ENCODE peak calls at places on chromosomes 5 and 9, in six cellular contexts. One of them, this sample, is unnamed. For H3K36me3, the result is how much of the 10 kb centered on the place peaks cover.

GRCh38 chr9:92970467-92970923 is 23.2 kb downstream of the FGD3 start:
- DNase-seq in cardiac muscle cell: no peak
- DNase-seq in OCI-LY7: no peak
- DNase-seq in body of pancreas: no peak
- DNase-seq in pancreas: no peak
- DNase-seq in effector memory CD4-positive, alpha-beta T cell: no peak
- DNase-seq in this sample: no peak

GRCh38 chr5:93355691-93356090 is 225.3 kb downstream of the NR2F1-AS1 start:
- DNase-seq in OCI-LY7: no peak
- DNase-seq in body of pancreas: no peak
- DNase-seq in effector memory CD4-positive, alpha-beta T cell: no peak
- DNase-seq in cardiac muscle cell: no peak
- DNase-seq in pancreas: no peak
- DNase-seq in this sample: no peak

GRCh38 chr5:103260951-103261350 is 2.4 kb downstream of the MACIR start:
- DNase-seq in OCI-LY7: no peak
- DNase-seq in cardiac muscle cell: no peak
- DNase-seq in pancreas: no peak
- DNase-seq in effector memory CD4-positive, alpha-beta T cell: no peak
- DNase-seq in body of pancreas: no peak
- DNase-seq in this sample: no peak

GRCh38 chr5:149152317-149152746 is 11.0 kb downstream of the ABLIM3 start:
- DNase-seq in cardiac muscle cell: no peak
- DNase-seq in effector memory CD4-positive, alpha-beta T cell: no peak
- DNase-seq in OCI-LY7: no peak
- DNase-seq in body of pancreas: no peak
- DNase-seq in pancreas: no peak
- DNase-seq in this sample: no peak

GRCh38 chr9:32350682-32351081 is 33.8 kb upstream of the ACO1 start:
- DNase-seq in cardiac muscle cell: no peak
- DNase-seq in pancreas: no peak
- DNase-seq in OCI-LY7: peak
- DNase-seq in effector memory CD4-positive, alpha-beta T cell: no peak
- DNase-seq in body of pancreas: no peak
- DNase-seq in this sample: peak

GRCh38 chr9:96553070-96553469 is 66.6 kb downstream of the CDC14B start:
- DNase-seq in OCI-LY7: no peak
- DNase-seq in body of pancreas: no peak
- DNase-seq in pancreas: no peak
- DNase-seq in cardiac muscle cell: no peak
- DNase-seq in effector memory CD4-positive, alpha-beta T cell: no peak
- DNase-seq in this sample: no peak

GRCh38 chr5:30100148-30100547 is 1093.3 kb upstream of the CDH6 start:
- DNase-seq in OCI-LY7: no peak
- DNase-seq in pancreas: no peak
- DNase-seq in body of pancreas: no peak
- DNase-seq in cardiac muscle cell: no peak
- DNase-seq in effector memory CD4-positive, alpha-beta T cell: no peak
- DNase-seq in this sample: no peak

GRCh38 chr5:142151436-142152382 is 43.1 kb downstream of the NDFIP1 start:
- DNase-seq in OCI-LY7: peak
- DNase-seq in cardiac muscle cell: peak
- DNase-seq in body of pancreas: peak
- DNase-seq in pancreas: no peak
- DNase-seq in effector memory CD4-positive, alpha-beta T cell: no peak
- DNase-seq in this sample: peak

GRCh38 chr9:91060520-91061343 is 259.1 kb downstream of the SYK start:
- DNase-seq in cardiac muscle cell: no peak
- DNase-seq in effector memory CD4-positive, alpha-beta T cell: no peak
- DNase-seq in body of pancreas: peak
- DNase-seq in OCI-LY7: no peak
- DNase-seq in pancreas: no peak
- DNase-seq in this sample: no peak

GRCh38 chr5:33258553-33258952 is 182.2 kb upstream of the TARS1 start:
- DNase-seq in cardiac muscle cell: no peak
- DNase-seq in effector memory CD4-positive, alpha-beta T cell: no peak
- DNase-seq in pancreas: no peak
- DNase-seq in OCI-LY7: no peak
- DNase-seq in body of pancreas: no peak
- DNase-seq in this sample: no peak

GRCh38 chr5:84382363-84383295 is 2.1 kb downstream of the EDIL3 start:
- DNase-seq in effector memory CD4-positive, alpha-beta T cell: no peak
- DNase-seq in body of pancreas: peak
- DNase-seq in pancreas: no peak
- DNase-seq in cardiac muscle cell: peak
- DNase-seq in OCI-LY7: no peak
- DNase-seq in this sample: no peak

GRCh38 chr9:134489621-134490380 is 151.8 kb upstream of the COL5A1 start:
- DNase-seq in pancreas: no peak
- DNase-seq in cardiac muscle cell: no peak
- DNase-seq in OCI-LY7: no peak
- DNase-seq in effector memory CD4-positive, alpha-beta T cell: no peak
- DNase-seq in body of pancreas: peak
- DNase-seq in this sample: no peak

GRCh38 chr5:167916261-167916660 is 375.2 kb upstream of the WWC1 start:
- DNase-seq in OCI-LY7: no peak
- DNase-seq in effector memory CD4-positive, alpha-beta T cell: no peak
- DNase-seq in pancreas: no peak
- DNase-seq in cardiac muscle cell: no peak
- DNase-seq in body of pancreas: no peak
- DNase-seq in this sample: no peak

GRCh38 chr9:137955586-137955985 is 78.0 kb downstream of the CACNA1B start:
- DNase-seq in cardiac muscle cell: no peak
- DNase-seq in pancreas: no peak
- DNase-seq in OCI-LY7: no peak
- DNase-seq in effector memory CD4-positive, alpha-beta T cell: no peak
- DNase-seq in body of pancreas: no peak
- DNase-seq in this sample: no peak

GRCh38 chr9:137487454-137488329 is 28.6 kb upstream of the NSMF start:
- DNase-seq in effector memory CD4-positive, alpha-beta T cell: no peak
- DNase-seq in cardiac muscle cell: no peak
- DNase-seq in body of pancreas: peak
- DNase-seq in OCI-LY7: no peak
- DNase-seq in pancreas: peak
- DNase-seq in this sample: no peak

GRCh38 chr5:8068078-8068477 is 199.1 kb downstream of the MTRR start:
- DNase-seq in effector memory CD4-positive, alpha-beta T cell: no peak
- DNase-seq in pancreas: no peak
- DNase-seq in cardiac muscle cell: no peak
- DNase-seq in OCI-LY7: no peak
- DNase-seq in body of pancreas: no peak
- DNase-seq in this sample: no peak

GRCh38 chr9:79196606-79197005 is 375.2 kb upstream of the TLE4 start:
- DNase-seq in body of pancreas: no peak
- DNase-seq in OCI-LY7: no peak
- DNase-seq in pancreas: no peak
- DNase-seq in effector memory CD4-positive, alpha-beta T cell: no peak
- DNase-seq in cardiac muscle cell: no peak
- DNase-seq in this sample: no peak

GRCh38 chr5:132003170-132003744 is 8.2 kb downstream of the ACSL6 start:
- DNase-seq in body of pancreas: peak
- DNase-seq in effector memory CD4-positive, alpha-beta T cell: no peak
- DNase-seq in OCI-LY7: no peak
- DNase-seq in cardiac muscle cell: peak
- DNase-seq in pancreas: no peak
- DNase-seq in this sample: no peak

GRCh38 chr9:77588319-77588937 is 59.7 kb downstream of the GNA14 start:
- DNase-seq in OCI-LY7: no peak
- DNase-seq in pancreas: no peak
- DNase-seq in body of pancreas: no peak
- DNase-seq in effector memory CD4-positive, alpha-beta T cell: no peak
- DNase-seq in cardiac muscle cell: peak
- DNase-seq in this sample: no peak

GRCh38 chr9:124309665-124310064 is 51.9 kb downstream of the NEK6 start:
- DNase-seq in OCI-LY7: no peak
- DNase-seq in body of pancreas: no peak
- DNase-seq in pancreas: no peak
- DNase-seq in effector memory CD4-positive, alpha-beta T cell: no peak
- DNase-seq in cardiac muscle cell: no peak
- DNase-seq in this sample: no peak

GRCh38 chr5:67120032-67120431 is 76.6 kb downstream of the CD180 start:
- DNase-seq in cardiac muscle cell: no peak
- DNase-seq in pancreas: no peak
- DNase-seq in body of pancreas: no peak
- DNase-seq in OCI-LY7: no peak
- DNase-seq in effector memory CD4-positive, alpha-beta T cell: no peak
- DNase-seq in this sample: no peak

GRCh38 chr9:81984911-81985310 is 3.7 kb upstream of the SPATA31D1 start:
- DNase-seq in pancreas: no peak
- DNase-seq in cardiac muscle cell: no peak
- DNase-seq in OCI-LY7: no peak
- DNase-seq in effector memory CD4-positive, alpha-beta T cell: no peak
- DNase-seq in body of pancreas: no peak
- DNase-seq in this sample: no peak

GRCh38 chr9:113922160-113922559 is 46.1 kb downstream of the ZNF618 start:
- DNase-seq in OCI-LY7: no peak
- DNase-seq in effector memory CD4-positive, alpha-beta T cell: no peak
- DNase-seq in body of pancreas: no peak
- DNase-seq in cardiac muscle cell: no peak
- DNase-seq in pancreas: no peak
- DNase-seq in this sample: no peak

GRCh38 chr5:34688015-34688800 is 32.1 kb downstream of the RAI14 start:
- DNase-seq in pancreas: no peak
- DNase-seq in effector memory CD4-positive, alpha-beta T cell: no peak
- DNase-seq in body of pancreas: no peak
- DNase-seq in OCI-LY7: no peak
- DNase-seq in cardiac muscle cell: no peak
- DNase-seq in this sample: no peak

GRCh38 chr9:108041551-108041950 is 552.0 kb upstream of the KLF4 start:
- DNase-seq in body of pancreas: no peak
- DNase-seq in pancreas: no peak
- DNase-seq in effector memory CD4-positive, alpha-beta T cell: no peak
- DNase-seq in cardiac muscle cell: no peak
- DNase-seq in OCI-LY7: no peak
- DNase-seq in this sample: no peak

GRCh38 chr5:140795259-140795641 is 598 bp downstream of the PCDHA2 start:
- DNase-seq in body of pancreas: no peak
- DNase-seq in effector memory CD4-positive, alpha-beta T cell: no peak
- DNase-seq in pancreas: no peak
- DNase-seq in cardiac muscle cell: peak
- DNase-seq in OCI-LY7: no peak
- DNase-seq in this sample: no peak

GRCh38 chr9:131516274-131516565 is 13.5 kb downstream of the POMT1 start:
- DNase-seq in pancreas: no peak
- DNase-seq in OCI-LY7: no peak
- DNase-seq in cardiac muscle cell: no peak
- DNase-seq in body of pancreas: no peak
- DNase-seq in effector memory CD4-positive, alpha-beta T cell: no peak
- DNase-seq in this sample: no peak
- H3K36me3 ChIP-seq in pancreas: under half
- H3K36me3 ChIP-seq in OCI-LY7: half or more
- H3K36me3 ChIP-seq in cardiac muscle cell: half or more
- H3K36me3 ChIP-seq in body of pancreas: under half
- H3K36me3 ChIP-seq in effector memory CD4-positive, alpha-beta T cell: half or more
- H3K36me3 ChIP-seq in this sample: half or more

DNA sequence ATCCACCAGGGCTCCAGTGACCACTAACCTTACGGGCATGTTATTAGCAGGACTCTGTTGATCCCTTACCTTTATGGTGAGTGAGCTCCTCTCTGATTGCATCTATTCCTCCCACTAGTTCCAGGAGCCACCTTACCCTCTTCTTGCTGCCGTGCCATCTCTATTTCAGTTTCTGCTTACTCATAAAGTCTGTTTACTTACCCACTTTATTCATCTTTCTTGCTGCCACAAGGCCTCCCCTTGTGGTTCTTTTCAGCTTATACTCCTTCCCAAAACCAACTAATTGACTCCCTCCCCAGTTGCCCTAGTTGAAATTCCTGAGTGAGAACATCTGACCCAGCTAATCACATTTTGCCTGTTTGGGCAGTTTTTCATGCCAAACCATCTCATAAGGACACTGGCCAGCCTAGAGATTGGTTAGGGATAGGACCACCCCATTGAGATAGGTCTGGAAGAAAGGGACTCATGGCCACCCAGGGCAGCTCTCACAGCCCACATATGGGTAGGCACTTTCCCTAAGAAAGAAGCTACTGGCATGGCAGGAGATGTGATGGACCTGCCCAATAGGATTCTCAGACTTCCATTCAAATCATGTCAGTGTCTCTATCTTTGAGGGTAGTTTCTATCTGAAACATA is 412.7 kb downstream of the EFNA5 start:
- DNase-seq in effector memory CD4-positive, alpha-beta T cell: no peak
- DNase-seq in cardiac muscle cell: no peak
- DNase-seq in OCI-LY7: no peak
- DNase-seq in pancreas: no peak
- DNase-seq in body of pancreas: no peak
- DNase-seq in this sample: no peak
- H3K27ac ChIP-seq in effector memory CD4-positive, alpha-beta T cell: no peak
- H3K27ac ChIP-seq in cardiac muscle cell: no peak
- H3K27ac ChIP-seq in OCI-LY7: no peak
- H3K27ac ChIP-seq in pancreas: no peak
- H3K27ac ChIP-seq in body of pancreas: no peak
- H3K27ac ChIP-seq in this sample: no peak

DNA sequence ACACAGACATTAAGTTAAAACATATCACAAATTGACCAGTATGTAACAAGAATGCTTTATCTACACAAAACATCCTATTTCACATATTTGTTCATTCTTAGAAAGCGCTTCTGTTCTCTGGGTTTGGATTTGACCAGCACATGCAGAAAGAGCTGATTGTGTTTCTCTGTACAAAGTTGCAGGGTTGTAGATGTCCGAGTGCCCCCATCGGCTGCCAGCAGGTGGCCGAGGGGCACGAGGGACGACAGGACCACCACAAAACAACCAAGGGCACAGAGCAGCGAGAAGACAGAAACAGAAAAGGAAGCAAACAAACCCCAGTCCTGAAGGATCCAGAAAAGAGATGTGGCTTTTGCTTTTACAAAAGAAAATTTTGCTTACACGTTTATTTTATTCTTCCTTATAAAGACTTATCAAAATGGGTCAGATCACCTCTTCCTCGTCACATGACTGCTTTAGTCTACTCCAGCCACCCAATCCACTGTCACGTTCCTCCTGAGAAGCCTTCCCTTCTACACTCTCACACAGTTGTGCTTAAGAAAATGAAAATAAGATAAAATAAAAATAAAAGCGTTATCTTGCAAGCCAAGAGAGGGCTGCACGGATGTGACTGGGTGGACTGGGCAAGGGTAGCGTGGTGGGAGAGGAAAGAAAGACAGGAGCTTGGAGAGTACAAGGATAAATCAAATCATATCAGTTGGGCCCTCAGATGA is 9.5 kb downstream of the OTP start:
- DNase-seq in effector memory CD4-positive, alpha-beta T cell: no peak
- DNase-seq in body of pancreas: no peak
- DNase-seq in pancreas: no peak
- DNase-seq in OCI-LY7: no peak
- DNase-seq in cardiac muscle cell: no peak
- DNase-seq in this sample: no peak
- H3K4me3 ChIP-seq in effector memory CD4-positive, alpha-beta T cell: no peak
- H3K4me3 ChIP-seq in body of pancreas: no peak
- H3K4me3 ChIP-seq in pancreas: no peak
- H3K4me3 ChIP-seq in OCI-LY7: no peak
- H3K4me3 ChIP-seq in cardiac muscle cell: peak
- H3K4me3 ChIP-seq in this sample: peak

DNA sequence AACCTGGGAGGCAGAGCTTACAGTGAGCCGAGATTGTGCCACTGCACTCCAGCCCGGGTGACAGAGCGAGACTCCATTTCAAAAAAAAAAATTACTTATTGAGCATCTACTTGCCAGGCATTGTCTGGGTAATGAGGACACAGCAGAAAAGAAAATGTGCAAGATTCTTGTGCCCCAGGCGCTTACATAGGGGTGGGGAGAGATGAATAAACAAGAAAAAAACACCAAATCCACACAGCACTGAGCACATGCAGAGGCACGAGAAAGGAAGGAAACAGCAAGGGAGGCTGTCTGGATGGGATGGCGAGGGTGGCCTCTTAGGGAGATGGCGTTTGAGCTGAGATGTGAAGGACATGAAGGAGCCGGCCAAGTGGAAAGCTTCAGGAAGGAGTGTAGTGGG is 14.0 kb downstream of the DYNC2I2 start:
- DNase-seq in cardiac muscle cell: no peak
- DNase-seq in effector memory CD4-positive, alpha-beta T cell: no peak
- DNase-seq in body of pancreas: no peak
- DNase-seq in OCI-LY7: peak
- DNase-seq in pancreas: no peak
- DNase-seq in this sample: no peak
- H3K36me3 ChIP-seq in cardiac muscle cell: under half
- H3K36me3 ChIP-seq in effector memory CD4-positive, alpha-beta T cell: under half
- H3K36me3 ChIP-seq in body of pancreas: under half
- H3K36me3 ChIP-seq in OCI-LY7: under half
- H3K36me3 ChIP-seq in pancreas: under half
- H3K36me3 ChIP-seq in this sample: under half